ENCODE peak calls at places on chromosomes 5 and 9, in eight cellular contexts. F is A549, J is heart left ventricle, O is prostate gland, I is Peyer's patch, W is transverse colon, N is thyroid gland, M is suprapubic skin. B is an unnamed sample.

GRCh38 chr5:15627647-15628046 is 127.7 kb downstream of the FBXL7 start:
- DNase-seq in F (no peak), J (no peak), O (no peak), I (no peak), W (no peak), N (no peak), M (no peak), B (no peak)

GRCh38 chr9:221989-222776 is 7.5 kb downstream of the DOCK8 start:
- DNase-seq in F (no peak), J (no peak), O (no peak), I (no peak), W (no peak), N (no peak), M (no peak), B (no peak)

GRCh38 chr5:110951373-110951791 is 120.1 kb upstream of the TSLP start:
- DNase-seq in F (no peak), J (no peak), O (no peak), I (no peak), W (no peak), N (no peak), M (no peak), B (no peak)

GRCh38 chr9:133956520-133957076 is 35.5 kb downstream of the VAV2 start:
- DNase-seq in F (no peak), J (peak), O (no peak), I (no peak), W (no peak), N (peak), M (no peak), B (no peak)

GRCh38 chr5:181203842-181204560 is 995 bp downstream of the TRIM7 start:
- DNase-seq in F (peak), J (no peak), O (no peak), I (peak), W (no peak), N (peak), M (no peak), B (no peak)

GRCh38 chr9:272251-273213 is 57.9 kb downstream of the DOCK8 start:
- DNase-seq in F (no peak), J (peak), O (no peak), I (peak), W (peak), N (no peak), M (no peak), B (no peak)

GRCh38 chr5:62575066-62575465 is 3.6 kb upstream of the LRRC70 start:
- DNase-seq in F (no peak), J (no peak), O (no peak), I (no peak), W (no peak), N (no peak), M (no peak), B (no peak)

GRCh38 chr5:169258372-169259000 is 42.5 kb downstream of the SLIT3 start:
- DNase-seq in F (peak), J (no peak), O (no peak), I (no peak), W (no peak), N (no peak), M (no peak), B (no peak)

GRCh38 chr9:137311171-137311970 is 9.3 kb upstream of the NRARP start:
- DNase-seq in F (peak), J (no peak), O (peak), I (peak), W (peak), N (no peak), M (peak), B (no peak)

GRCh38 chr5:116420540-116420939 is 154.1 kb downstream of the SEMA6A start:
- DNase-seq in F (no peak), J (peak), O (no peak), I (no peak), W (no peak), N (no peak), M (no peak), B (no peak)

GRCh38 chr9:35071814-35072460 is 488 bp downstream of the VCP start:
- DNase-seq in F (peak), J (peak), O (peak), I (peak), W (peak), N (peak), M (peak), B (peak)

GRCh38 chr5:92944903-92945629 is 636.0 kb downstream of the NR2F1-AS1 start:
- DNase-seq in F (peak), J (no peak), O (no peak), I (no peak), W (no peak), N (no peak), M (no peak), B (no peak)

GRCh38 chr9:117394655-117395054 is 20.2 kb downstream of the ASTN2 start:
- DNase-seq in F (no peak), J (no peak), O (no peak), I (no peak), W (no peak), N (no peak), M (no peak), B (no peak)

GRCh38 chr9:86141843-86142242 is 42.5 kb upstream of the GOLM1 start:
- DNase-seq in F (no peak), J (no peak), O (no peak), I (no peak), W (no peak), N (no peak), M (no peak), B (no peak)

GRCh38 chr5:179805529-179806249 is 977 bp downstream of the MGAT4B start:
- DNase-seq in F (peak), J (peak), O (no peak), I (no peak), W (no peak), N (peak), M (peak), B (no peak)

GRCh38 chr5:14424011-14424685 is 157.4 kb upstream of the OTULINL start:
- DNase-seq in F (no peak), J (no peak), O (no peak), I (no peak), W (no peak), N (no peak), M (no peak), B (no peak)

GRCh38 chr5:57576317-57576716 is 93.7 kb upstream of the ACTBL2 start:
- DNase-seq in F (no peak), J (no peak), O (no peak), I (no peak), W (no peak), N (no peak), M (no peak), B (no peak)

GRCh38 chr5:81750308-81751008 is 439 bp downstream of the SSBP2 start:
- DNase-seq in F (no peak), J (no peak), O (no peak), I (peak), W (peak), N (no peak), M (peak), B (peak)

GRCh38 chr5:1130218-1130946 is 18.5 kb upstream of the SLC12A7 start:
- DNase-seq in F (no peak), J (no peak), O (peak), I (peak), W (peak), N (peak), M (no peak), B (no peak)

GRCh38 chr5:169808118-169808581 is 171.1 kb downstream of the DOCK2 start:
- DNase-seq in F (no peak), J (no peak), O (no peak), I (no peak), W (no peak), N (no peak), M (no peak), B (no peak)

GRCh38 chr9:115117999-115118470 is at the start of gene TNC:
- DNase-seq in F (peak), J (peak), O (peak), I (peak), W (peak), N (peak), M (no peak), B (peak)

GRCh38 chr9:1916676-1917075 is 98.5 kb upstream of the SMARCA2 start:
- DNase-seq in F (no peak), J (no peak), O (no peak), I (no peak), W (no peak), N (no peak), M (no peak), B (no peak)

GRCh38 chr9:87515588-87516221 is 18.0 kb downstream of the DAPK1 start:
- DNase-seq in F (no peak), J (no peak), O (no peak), I (no peak), W (no peak), N (no peak), M (no peak), B (no peak)
- TF ChIP-seq POLR2A in F (no peak), J (no peak), O (no peak), I (no peak), W (no peak), N (no peak), M (no peak), B (no peak)

DNA sequence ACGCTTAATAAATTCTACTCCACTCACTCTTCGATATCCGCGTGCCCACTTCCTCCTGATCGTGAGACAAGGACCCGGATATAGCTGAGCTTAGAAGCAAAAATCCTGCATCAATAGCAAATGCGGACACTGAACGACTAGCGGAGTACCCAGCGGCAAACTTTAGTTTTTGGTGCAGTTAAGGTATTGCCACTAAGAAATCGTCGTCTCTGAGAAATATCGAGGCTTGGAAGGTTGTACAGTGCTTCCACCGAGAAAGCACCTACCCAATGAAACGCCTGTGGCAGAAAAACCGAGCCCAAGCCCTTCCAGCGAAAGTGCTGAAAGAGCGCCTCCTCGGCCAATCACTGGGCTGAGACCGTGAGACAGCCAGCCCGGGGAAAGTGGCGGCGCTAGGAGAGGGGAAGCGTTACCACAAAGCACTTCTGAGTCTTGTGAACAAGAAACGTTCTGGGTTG is 32.2 kb downstream of the ANXA2R start:
- DNase-seq in F (peak), J (peak), O (peak), I (peak), W (peak), N (no peak), M (no peak), B (peak)
- TF ChIP-seq POLR2A in F (peak), J (no peak), O (no peak), I (no peak), W (peak), N (no peak), M (no peak), B (no peak)

DNA sequence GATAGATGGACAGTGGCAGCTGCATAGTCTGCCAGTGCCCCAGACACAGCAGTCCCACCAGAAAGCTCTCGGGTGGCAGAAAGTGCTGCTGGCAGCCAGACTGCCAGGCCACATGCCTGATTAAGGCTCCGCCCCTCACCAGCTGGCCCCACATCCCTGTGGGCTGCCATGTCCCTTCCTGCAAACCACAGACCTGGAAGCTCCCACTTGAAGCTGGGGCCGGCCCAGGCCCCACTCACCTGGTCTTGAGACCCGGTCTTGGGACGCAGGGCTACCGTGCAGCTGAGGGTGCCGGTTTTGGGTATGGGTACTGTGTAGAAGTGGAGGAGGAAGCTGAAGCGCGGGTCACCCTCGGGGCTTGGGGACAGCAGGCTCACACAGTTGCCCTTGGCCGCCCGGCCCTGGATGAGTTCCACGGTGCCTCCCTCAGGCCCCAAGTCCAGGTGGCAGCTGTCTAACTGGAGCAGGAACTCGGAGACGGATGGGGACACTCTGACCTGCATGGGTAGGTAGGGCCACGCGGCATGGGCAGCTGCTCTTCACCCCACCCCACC is 15.3 kb downstream of the FPGS start:
- DNase-seq in F (no peak), J (no peak), O (no peak), I (no peak), W (no peak), N (no peak), M (no peak), B (no peak)
- TF ChIP-seq POLR2A in F (no peak), J (no peak), O (no peak), I (no peak), W (no peak), N (no peak), M (no peak), B (no peak)

GRCh38 chr5:3217114-3217513 is 378.5 kb upstream of the IRX1 start:
- DNase-seq in F (no peak), J (no peak), O (no peak), I (no peak), W (no peak), N (no peak), M (no peak), B (no peak)

GRCh38 chr5:3220201-3220600 is 375.4 kb upstream of the IRX1 start:
- DNase-seq in F (no peak), J (peak), O (no peak), I (no peak), W (no peak), N (no peak), M (no peak), B (no peak)

GRCh38 chr5:3216386-3216785 is 379.2 kb upstream of the IRX1 start:
- DNase-seq in F (no peak), J (no peak), O (no peak), I (no peak), W (no peak), N (no peak), M (no peak), B (no peak)

GRCh38 chr5:3218916-3219650 is 376.5 kb upstream of the IRX1 start:
- DNase-seq in F (no peak), J (peak), O (no peak), I (no peak), W (no peak), N (no peak), M (no peak), B (no peak)

DNA sequence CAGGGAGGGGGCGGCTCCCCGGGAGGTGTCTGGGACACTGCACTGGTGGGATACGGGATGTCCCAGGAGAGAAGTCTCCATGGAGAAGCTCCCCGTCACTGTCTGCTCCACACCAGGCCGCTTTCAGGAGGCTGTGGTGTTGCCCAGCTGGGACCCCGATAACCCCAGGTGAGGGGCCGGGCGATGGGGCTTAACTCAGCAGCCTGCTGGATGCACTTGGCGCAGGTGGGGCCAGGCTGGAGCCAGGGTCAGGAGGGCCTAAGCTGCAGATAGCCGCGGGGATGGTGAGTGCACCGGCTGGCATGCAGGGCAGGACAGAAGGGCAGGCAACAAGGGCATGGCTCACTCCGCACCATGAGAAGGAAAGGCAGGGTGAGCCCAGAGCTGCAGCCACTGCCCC is 377.5 kb upstream of the IRX1 start:
- DNase-seq in F (no peak), J (peak), O (no peak), I (no peak), W (no peak), N (no peak), M (no peak), B (no peak)
- TF ChIP-seq POLR2A in F (no peak), J (no peak), O (no peak), I (no peak), W (no peak), N (no peak), M (no peak), B (no peak)

GRCh38 chr5:146069780-146070099 is 35.6 kb downstream of the PLAC8L1 start:
- DNase-seq in F (no peak), J (no peak), O (no peak), I (no peak), W (no peak), N (no peak), M (no peak), B (no peak)

GRCh38 chr5:146068977-146069779 is 36.2 kb downstream of the PLAC8L1 start:
- DNase-seq in F (no peak), J (no peak), O (no peak), I (no peak), W (no peak), N (peak), M (no peak), B (no peak)

GRCh38 chr5:146068136-146068717 is 37.1 kb downstream of the PLAC8L1 start:
- DNase-seq in F (no peak), J (peak), O (no peak), I (no peak), W (no peak), N (peak), M (no peak), B (no peak)

GRCh38 chr5:146071171-146071570 is 34.2 kb downstream of the PLAC8L1 start:
- DNase-seq in F (no peak), J (no peak), O (no peak), I (no peak), W (no peak), N (no peak), M (no peak), B (no peak)

DNA sequence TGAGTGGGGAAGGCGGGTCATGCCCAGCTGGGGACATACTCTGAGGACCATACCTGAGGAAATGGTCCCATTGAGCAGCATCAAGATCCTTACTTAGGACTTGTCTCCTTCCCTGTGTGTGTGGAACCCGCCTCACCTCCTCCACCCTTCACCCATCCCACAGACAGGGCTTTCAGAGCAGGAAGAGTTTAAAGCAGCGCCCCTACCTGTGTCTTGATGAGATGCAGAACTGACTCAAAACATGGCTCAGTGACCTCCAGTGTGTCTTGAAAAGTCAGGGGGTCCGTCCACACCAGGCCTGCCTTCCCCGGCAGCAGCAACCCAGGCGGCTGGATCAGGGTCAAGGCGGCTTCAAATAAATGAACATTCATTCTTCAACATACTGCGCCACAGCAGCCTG is 38.4 kb downstream of the PLAC8L1 start:
- DNase-seq in F (no peak), J (no peak), O (no peak), I (no peak), W (no peak), N (no peak), M (no peak), B (no peak)
- TF ChIP-seq POLR2A in F (no peak), J (no peak), O (no peak), I (no peak), W (no peak), N (no peak), M (no peak), B (no peak)

DNA sequence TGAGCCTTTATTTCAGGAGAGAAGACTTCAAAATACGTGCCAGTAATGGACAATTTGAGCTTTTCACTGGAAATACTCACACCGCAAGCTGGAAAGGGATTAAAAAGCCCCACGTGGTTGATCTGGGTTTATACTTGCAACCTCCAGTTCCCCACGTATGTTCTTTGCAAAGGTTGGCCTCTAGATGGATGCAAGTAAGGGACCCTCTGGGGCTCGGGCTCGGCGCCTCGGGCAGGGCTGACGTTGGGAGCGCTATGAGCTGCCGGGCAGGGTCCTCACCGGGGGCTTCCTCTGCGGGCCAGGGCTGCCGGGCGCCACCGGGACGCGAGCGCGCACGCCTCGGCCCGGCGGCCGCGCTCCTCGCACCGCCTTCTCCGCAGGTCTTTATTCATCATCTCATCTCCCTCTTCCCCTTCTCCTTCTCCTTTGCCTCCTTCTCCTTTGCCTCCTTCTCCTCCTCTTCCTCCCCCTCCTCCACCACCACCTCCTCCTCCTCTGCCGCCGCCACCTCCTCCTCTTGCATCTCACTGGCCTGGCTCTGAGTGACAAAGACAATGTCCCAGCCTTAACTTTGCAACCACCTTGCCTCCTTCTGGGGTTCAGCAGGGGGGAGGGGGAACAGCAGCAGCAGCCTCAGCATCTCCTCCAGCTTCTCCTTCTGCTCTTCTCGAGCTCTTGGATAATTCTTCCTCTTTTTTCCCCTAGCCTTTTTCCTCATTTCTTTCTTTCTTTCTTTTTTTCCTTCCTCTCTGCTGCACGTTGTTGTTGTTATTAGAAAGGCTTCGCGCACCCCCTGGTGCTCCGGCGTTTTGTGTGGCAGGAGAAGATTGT is 636 bp upstream of the ZNF462 start:
- DNase-seq in F (peak), J (peak), O (peak), I (peak), W (peak), N (peak), M (no peak), B (peak)
- TF ChIP-seq POLR2A in F (no peak), J (no peak), O (peak), I (no peak), W (no peak), N (no peak), M (no peak), B (peak)

DNA sequence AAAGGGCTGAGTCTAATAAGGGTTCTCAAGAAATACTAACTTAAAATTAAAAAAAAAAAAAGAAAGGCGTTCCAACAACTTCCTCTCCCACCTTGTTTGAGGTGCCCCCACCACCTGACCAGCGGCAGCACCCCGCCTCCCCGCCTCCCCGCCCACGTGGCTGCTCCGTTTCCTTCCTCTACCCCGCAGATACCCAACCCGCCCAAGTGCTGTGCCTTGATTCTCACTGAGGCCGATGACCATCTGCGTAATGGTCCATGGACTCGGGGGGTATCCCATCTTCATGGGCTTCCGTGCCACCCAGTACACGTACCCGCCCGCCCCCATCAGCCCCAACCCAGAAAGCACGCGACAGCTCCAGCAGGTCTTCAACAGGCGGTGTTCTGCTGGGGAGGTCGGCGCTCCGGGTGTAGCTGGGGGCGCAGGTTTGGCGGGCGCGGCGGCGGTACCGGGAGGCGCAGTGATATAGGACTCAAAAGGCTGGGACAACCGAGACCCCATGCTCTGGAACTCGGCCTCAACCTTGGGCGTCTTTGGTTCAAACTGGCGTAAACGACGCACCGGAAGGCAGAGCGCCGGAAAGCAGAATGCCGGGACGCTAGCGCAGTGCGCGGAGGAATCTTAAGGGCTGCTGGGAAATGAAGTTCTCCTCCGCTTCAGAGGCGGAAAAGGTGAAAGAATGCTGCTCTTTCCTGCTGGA is at the start of gene DMAC1:
- DNase-seq in F (peak), J (peak), O (peak), I (peak), W (peak), N (peak), M (no peak), B (peak)
- TF ChIP-seq POLR2A in F (peak), J (no peak), O (peak), I (peak), W (peak), N (no peak), M (no peak), B (no peak)

GRCh38 chr5:172852490-172853354 is 18.7 kb downstream of the ERGIC1 start:
- DNase-seq in F (peak), J (no peak), O (no peak), I (peak), W (peak), N (no peak), M (no peak), B (no peak)
- TF ChIP-seq POLR2A in F (no peak), J (no peak), O (no peak), I (peak), W (no peak), N (no peak), M (no peak), B (no peak)

B was measured in H54.